ENCODE peak calls at places on chromosome 17, in five cellular contexts. One of them, this sample, is unnamed.

GRCh38 chr17:19381741-19382444 is 3.6 kb downstream of the MAPK7 start:
- DNase-seq in fibroblast of mammary gland: no peak
- DNase-seq in HL-60: no peak
- DNase-seq in keratinocyte: no peak
- DNase-seq in LNCaP clone FGC: no peak
- DNase-seq in this sample: no peak

GRCh38 chr17:42441717-42442565 is 16.7 kb upstream of the ATP6V0A1 start:
- DNase-seq in fibroblast of mammary gland: no peak
- DNase-seq in HL-60: no peak
- DNase-seq in keratinocyte: no peak
- DNase-seq in LNCaP clone FGC: no peak
- DNase-seq in this sample: no peak

GRCh38 chr17:80694992-80695912 is 150.6 kb downstream of the RPTOR start:
- DNase-seq in fibroblast of mammary gland: no peak
- DNase-seq in HL-60: no peak
- DNase-seq in keratinocyte: no peak
- DNase-seq in LNCaP clone FGC: no peak
- DNase-seq in this sample: no peak

GRCh38 chr17:77423589-77424451 is 283.1 kb downstream of the SEC14L1 start:
- DNase-seq in fibroblast of mammary gland: peak; percentile 97
- DNase-seq in HL-60: no peak
- DNase-seq in keratinocyte: peak; percentile 72
- DNase-seq in LNCaP clone FGC: peak; percentile 32
- DNase-seq in this sample: no peak

GRCh38 chr17:27218719-27219488 is 75.0 kb upstream of the WSB1 start:
- DNase-seq in fibroblast of mammary gland: no peak
- DNase-seq in HL-60: no peak
- DNase-seq in keratinocyte: no peak
- DNase-seq in LNCaP clone FGC: no peak
- DNase-seq in this sample: peak; percentile 95

GRCh38 chr17:28346199-28346580 is 10.6 kb downstream of the TNFAIP1 start:
- DNase-seq in fibroblast of mammary gland: no peak
- DNase-seq in HL-60: no peak
- DNase-seq in keratinocyte: no peak
- DNase-seq in LNCaP clone FGC: no peak
- DNase-seq in this sample: no peak

GRCh38 chr17:67421869-67422273 is 44.8 kb downstream of the PITPNC1 start:
- DNase-seq in fibroblast of mammary gland: peak; percentile 99
- DNase-seq in HL-60: peak; percentile 66
- DNase-seq in keratinocyte: peak; percentile 100
- DNase-seq in LNCaP clone FGC: peak; percentile 23
- DNase-seq in this sample: peak; percentile 30

GRCh38 chr17:82246365-82247174 is 17.7 kb downstream of the SLC16A3 start:
- DNase-seq in fibroblast of mammary gland: peak; percentile 91
- DNase-seq in HL-60: no peak
- DNase-seq in keratinocyte: peak; percentile 73
- DNase-seq in LNCaP clone FGC: no peak
- DNase-seq in this sample: no peak

GRCh38 chr17:74852237-74853047 is 7.2 kb downstream of the GRIN2C start:
- DNase-seq in fibroblast of mammary gland: no peak
- DNase-seq in HL-60: no peak
- DNase-seq in keratinocyte: peak; percentile 17
- DNase-seq in LNCaP clone FGC: peak; percentile 80
- DNase-seq in this sample: no peak
- H3K4me3 ChIP-seq in fibroblast of mammary gland: no peak overlapping the region
- H3K4me3 ChIP-seq in HL-60: no peak overlapping the region
- H3K4me3 ChIP-seq in keratinocyte: no peak overlapping the region
- H3K4me3 ChIP-seq in LNCaP clone FGC: peak overlapping the region; percentile 43
- H3K4me3 ChIP-seq in this sample: no peak overlapping the region

DNA sequence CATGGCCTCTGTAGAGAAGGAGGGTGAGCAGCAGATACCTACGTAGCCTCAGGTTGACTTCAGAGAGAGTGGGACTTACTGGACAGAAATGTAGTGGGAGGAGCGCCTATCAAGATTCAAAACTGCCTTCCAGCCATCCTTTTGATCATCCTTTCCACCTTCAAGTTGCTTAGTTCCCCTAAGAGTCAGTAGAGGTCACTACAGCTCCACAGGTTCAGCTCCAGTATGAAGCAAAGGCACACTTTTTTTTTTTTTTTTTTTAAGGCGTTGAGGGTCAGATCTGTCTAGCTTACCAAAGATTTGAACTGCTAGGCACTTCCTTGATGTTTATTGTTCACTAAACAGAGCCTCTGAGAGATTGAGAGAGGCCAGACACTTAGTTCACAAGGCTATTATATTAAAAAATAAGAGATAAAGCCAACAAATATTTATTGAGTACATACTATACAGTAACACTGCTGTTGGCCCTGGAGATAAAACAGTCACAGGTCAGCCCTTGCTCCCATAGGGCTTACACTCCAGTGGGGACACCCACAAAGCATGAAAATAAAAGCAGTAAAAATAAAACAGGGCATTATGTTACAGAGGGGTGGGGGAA is 3.1 kb downstream of the RNF227 start:
- DNase-seq in fibroblast of mammary gland: peak; percentile 86
- DNase-seq in HL-60: peak; percentile 60
- DNase-seq in keratinocyte: no peak
- DNase-seq in LNCaP clone FGC: peak; percentile 78
- DNase-seq in this sample: peak; percentile 70
- TF ChIP-seq CTCF in fibroblast of mammary gland: peak; percentile 91
- TF ChIP-seq CTCF in HL-60: peak; percentile 36
- TF ChIP-seq CTCF in keratinocyte: peak; percentile 71
- TF ChIP-seq CTCF in LNCaP clone FGC: peak; percentile 76
- TF ChIP-seq CTCF in this sample: peak; percentile 82

DNA sequence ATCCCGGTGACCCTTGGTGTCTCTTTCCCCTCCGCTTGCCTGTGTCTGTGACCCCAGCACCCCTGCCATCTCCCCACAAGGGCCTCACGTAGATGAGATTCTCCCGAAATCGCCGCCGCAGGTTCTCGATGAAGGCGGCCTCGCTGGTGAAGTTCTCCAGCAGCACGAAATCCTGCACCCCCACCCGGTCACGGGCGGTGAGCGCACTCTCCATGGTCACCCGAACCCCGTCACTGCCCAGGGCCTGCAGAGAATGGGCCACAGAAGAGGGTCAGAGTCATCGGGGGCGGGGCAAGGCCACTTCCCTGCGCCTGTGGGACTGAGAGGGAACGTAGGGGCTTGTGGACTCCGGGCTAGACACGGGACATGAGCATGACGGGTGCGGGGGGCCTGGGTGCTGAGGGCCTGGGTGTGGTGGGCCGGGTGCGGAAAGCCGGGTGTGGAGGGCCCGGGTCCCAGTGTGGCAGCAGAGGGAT is 8.4 kb downstream of the MYO1C start:
- DNase-seq in fibroblast of mammary gland: no peak
- DNase-seq in HL-60: no peak
- DNase-seq in keratinocyte: no peak
- DNase-seq in LNCaP clone FGC: no peak
- DNase-seq in this sample: no peak
- H3K4me3 ChIP-seq in fibroblast of mammary gland: no peak overlapping the region
- H3K4me3 ChIP-seq in HL-60: no peak overlapping the region
- H3K4me3 ChIP-seq in keratinocyte: no peak overlapping the region
- H3K4me3 ChIP-seq in LNCaP clone FGC: peak overlapping the region; percentile 10
- H3K4me3 ChIP-seq in this sample: peak overlapping the region; percentile 78

GRCh38 chr17:32876414-32877163 is at the start of gene MYO1D:
- DNase-seq in fibroblast of mammary gland: no peak
- DNase-seq in HL-60: no peak
- DNase-seq in keratinocyte: no peak
- DNase-seq in LNCaP clone FGC: no peak
- DNase-seq in this sample: no peak

GRCh38 chr17:32879143-32879542 is 2.2 kb upstream of the MYO1D start:
- DNase-seq in fibroblast of mammary gland: no peak
- DNase-seq in HL-60: no peak
- DNase-seq in keratinocyte: no peak
- DNase-seq in LNCaP clone FGC: no peak
- DNase-seq in this sample: no peak

GRCh38 chr17:32878211-32878610 is 1.3 kb upstream of the MYO1D start:
- DNase-seq in fibroblast of mammary gland: peak; percentile 91
- DNase-seq in HL-60: no peak
- DNase-seq in keratinocyte: no peak
- DNase-seq in LNCaP clone FGC: no peak
- DNase-seq in this sample: no peak

GRCh38 chr17:32875904-32876413 is 965 bp downstream of the MYO1D start:
- DNase-seq in fibroblast of mammary gland: peak; percentile 56
- DNase-seq in HL-60: no peak
- DNase-seq in keratinocyte: no peak
- DNase-seq in LNCaP clone FGC: no peak
- DNase-seq in this sample: no peak

GRCh38 chr17:32877164-32877764 is 340 bp upstream of the MYO1D start:
- DNase-seq in fibroblast of mammary gland: peak; percentile 77
- DNase-seq in HL-60: peak; percentile 67
- DNase-seq in keratinocyte: no peak
- DNase-seq in LNCaP clone FGC: peak; percentile 36
- DNase-seq in this sample: peak; percentile 55
- TF ChIP-seq CTCF in fibroblast of mammary gland: peak; percentile 66
- TF ChIP-seq CTCF in HL-60: peak; percentile 70
- TF ChIP-seq CTCF in keratinocyte: peak; percentile 83
- TF ChIP-seq CTCF in LNCaP clone FGC: peak; percentile 84
- TF ChIP-seq CTCF in this sample: peak; percentile 89

DNA sequence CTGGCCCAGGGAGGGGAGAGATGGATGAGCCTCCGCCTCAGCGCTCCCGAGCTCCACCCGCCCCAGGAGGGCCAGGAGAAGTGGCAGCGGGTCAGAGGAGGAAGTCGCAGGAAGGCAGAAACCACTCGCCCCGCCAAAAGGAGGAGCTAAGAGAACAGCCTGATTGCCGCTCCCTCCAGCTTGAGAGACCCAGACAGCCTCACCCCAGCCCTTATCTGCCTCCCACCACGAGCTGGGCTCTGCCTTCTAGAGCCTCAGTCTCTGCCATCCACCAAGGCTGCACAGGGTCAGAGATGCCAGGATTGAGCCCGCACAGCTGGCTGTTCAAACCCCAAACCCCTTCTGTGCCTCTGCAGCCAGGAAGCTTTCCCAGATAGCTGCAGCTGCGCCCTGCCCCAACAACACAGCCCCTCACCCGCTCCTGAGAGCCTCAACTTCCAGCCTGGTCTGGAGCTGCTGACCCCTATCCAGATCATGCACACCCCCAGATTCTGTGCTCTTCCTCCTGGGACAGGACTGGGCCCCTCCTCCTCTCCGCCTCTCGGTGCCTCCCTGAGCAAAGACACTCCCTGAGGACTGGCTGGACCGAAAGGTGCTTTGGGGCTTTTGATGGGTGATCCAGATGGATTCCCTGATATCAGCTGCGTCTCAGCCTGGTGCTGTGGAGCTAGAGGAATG is 1.0 kb upstream of the ATP2A3 start:
- DNase-seq in fibroblast of mammary gland: peak; percentile 19
- DNase-seq in HL-60: peak; percentile 86
- DNase-seq in keratinocyte: no peak
- DNase-seq in LNCaP clone FGC: no peak
- DNase-seq in this sample: no peak
- H3K4me3 ChIP-seq in fibroblast of mammary gland: peak overlapping the region; percentile 10
- H3K4me3 ChIP-seq in HL-60: peak overlapping the region; percentile 70
- H3K4me3 ChIP-seq in keratinocyte: peak overlapping the region; percentile 69
- H3K4me3 ChIP-seq in LNCaP clone FGC: no peak overlapping the region
- H3K4me3 ChIP-seq in this sample: peak overlapping the region; percentile 71

DNA sequence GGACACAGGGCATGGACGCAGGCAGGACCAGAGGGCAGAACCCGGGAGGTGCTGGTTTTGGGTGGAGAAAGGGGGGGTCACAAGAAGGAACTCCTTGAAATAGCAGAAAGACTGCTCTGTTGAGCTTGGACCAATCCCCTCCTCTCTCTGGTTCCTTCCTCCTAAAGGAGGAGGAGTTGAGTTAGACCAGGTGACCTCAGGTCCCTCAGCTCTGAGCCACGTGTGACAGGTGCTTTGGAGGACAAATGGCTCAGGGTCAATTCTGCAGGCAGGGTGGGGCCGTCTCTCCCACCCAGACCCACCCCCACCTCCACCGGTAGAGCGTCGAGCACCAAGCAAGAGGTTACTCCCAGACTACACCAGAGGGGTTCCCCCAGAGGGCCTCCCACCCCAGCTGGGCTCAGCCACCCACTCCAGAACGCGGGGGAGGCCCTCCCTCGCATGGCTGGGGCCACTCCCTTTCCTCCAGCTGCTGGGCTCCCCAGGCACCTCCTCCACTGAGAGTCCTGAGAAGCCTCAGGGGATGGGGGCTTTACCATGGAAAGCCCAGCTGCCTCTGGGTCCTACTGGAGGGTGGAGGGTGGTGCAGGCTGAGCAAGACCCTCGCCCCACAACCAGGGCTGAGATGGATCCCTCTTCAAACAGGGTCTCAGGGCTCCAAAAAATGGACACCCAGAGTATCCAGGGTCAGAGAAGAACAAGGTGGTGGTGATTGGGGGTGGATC is 7.7 kb downstream of the MYO1C start:
- DNase-seq in fibroblast of mammary gland: no peak
- DNase-seq in HL-60: no peak
- DNase-seq in keratinocyte: no peak
- DNase-seq in LNCaP clone FGC: peak; percentile 75
- DNase-seq in this sample: peak; percentile 46
- TF ChIP-seq CTCF in fibroblast of mammary gland: no peak
- TF ChIP-seq CTCF in HL-60: no peak
- TF ChIP-seq CTCF in keratinocyte: no peak
- TF ChIP-seq CTCF in LNCaP clone FGC: no peak
- TF ChIP-seq CTCF in this sample: peak; percentile 22

DNA sequence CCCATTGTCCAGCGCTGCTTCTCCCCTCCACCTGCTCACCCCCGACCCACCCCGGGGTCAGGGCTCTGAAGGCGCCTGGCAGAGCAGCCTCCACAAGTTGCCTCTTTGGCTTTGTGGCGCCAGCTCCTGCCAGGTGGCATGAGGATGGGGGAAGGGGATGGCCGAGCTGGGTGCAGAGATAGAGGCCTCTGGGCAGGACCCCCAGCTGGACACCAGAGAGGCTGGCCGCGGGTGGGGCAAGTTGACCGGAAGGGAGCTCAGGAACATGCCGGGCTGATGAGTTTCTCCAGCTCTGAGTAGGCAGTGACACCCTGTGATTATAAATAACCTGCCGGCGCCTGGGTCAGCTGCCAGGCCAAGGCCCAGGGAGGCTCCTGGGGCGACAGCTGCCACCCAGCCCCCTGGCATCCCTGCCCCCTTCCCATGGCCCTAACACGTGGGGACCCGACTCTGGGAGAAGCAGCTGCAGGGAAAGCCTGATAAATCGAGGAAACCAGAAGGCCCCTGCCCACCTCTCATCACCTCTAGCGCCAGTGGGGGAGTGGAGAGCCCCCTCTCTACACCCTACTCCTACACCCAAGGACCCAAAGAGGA is 729 bp downstream of the P2RX5 start:
- DNase-seq in fibroblast of mammary gland: no peak
- DNase-seq in HL-60: no peak
- DNase-seq in keratinocyte: no peak
- DNase-seq in LNCaP clone FGC: no peak
- DNase-seq in this sample: no peak
- H3K4me3 ChIP-seq in fibroblast of mammary gland: peak overlapping the region; percentile 49
- H3K4me3 ChIP-seq in HL-60: peak overlapping the region; percentile 40
- H3K4me3 ChIP-seq in keratinocyte: peak overlapping the region; percentile 73
- H3K4me3 ChIP-seq in LNCaP clone FGC: peak overlapping the region; percentile 50
- H3K4me3 ChIP-seq in this sample: peak overlapping the region; percentile 77

DNA sequence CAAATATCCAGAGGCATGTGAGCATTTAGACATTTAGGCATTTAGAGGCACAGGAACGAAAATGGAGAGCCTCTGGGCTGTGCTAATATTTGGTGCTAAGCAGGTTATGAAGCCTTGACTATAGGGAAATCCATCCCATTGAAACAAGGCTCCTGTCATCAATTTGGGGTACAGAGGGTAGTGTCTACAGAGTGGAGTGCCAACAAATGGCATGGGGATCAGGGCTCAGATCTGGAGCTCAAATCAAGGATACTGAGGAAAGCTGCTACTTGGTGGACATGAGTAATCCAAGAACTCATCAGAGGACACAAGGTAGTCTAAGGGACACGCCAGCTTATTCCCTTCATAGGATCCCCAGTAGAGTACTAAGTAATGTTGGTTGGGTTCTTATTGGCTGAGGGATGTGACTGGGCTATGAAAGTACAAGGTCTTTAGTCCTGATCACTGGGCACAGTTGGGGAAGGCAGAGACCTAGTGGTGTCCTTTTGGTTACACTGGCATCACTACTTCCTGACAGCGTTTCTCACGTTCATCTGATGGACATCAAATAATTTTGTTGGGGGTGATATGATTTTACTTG is 5.2 kb downstream of the KRT10 start:
- DNase-seq in fibroblast of mammary gland: no peak
- DNase-seq in HL-60: no peak
- DNase-seq in keratinocyte: no peak
- DNase-seq in LNCaP clone FGC: no peak
- DNase-seq in this sample: no peak
- TF ChIP-seq CTCF in fibroblast of mammary gland: no peak
- TF ChIP-seq CTCF in HL-60: no peak
- TF ChIP-seq CTCF in keratinocyte: no peak
- TF ChIP-seq CTCF in LNCaP clone FGC: no peak
- TF ChIP-seq CTCF in this sample: no peak

This sample was measured in GM12864.